ENCODE peak calls at places on chromosome 1, in nine cellular contexts. One of them, this sample, is unnamed.

GRCh38 chr1:208265127-208265469 is 20.9 kb upstream of the PLXNA2 start:
- DNase-seq in tibial artery: no peak
- DNase-seq in NCI-H1092 treated with DMSO at 0.1 percent for 48 hours: no peak
- DNase-seq in AG04450: no peak
- DNase-seq in cerebellar cortex: no peak
- DNase-seq in amygdala: no peak
- DNase-seq in left cardiac atrium: no peak
- DNase-seq in uterus: no peak
- DNase-seq in stimulated activated CD8-positive, alpha-beta memory T cell treated with anti-CD3 and anti-CD28 coated beads, Interleukin-2, amount 100 ng/mL, for 1 hour: no peak
- DNase-seq in this sample: no peak

GRCh38 chr1:24643362-24644346 is 552 bp downstream of the SRRM1 start:
- DNase-seq in cerebellar cortex: no peak
- DNase-seq in left cardiac atrium: no peak
- DNase-seq in uterus: peak; percentile 27
- DNase-seq in AG04450: no peak
- DNase-seq in NCI-H1092 treated with DMSO at 0.1 percent for 48 hours: peak; percentile 32
- DNase-seq in amygdala: no peak
- DNase-seq in tibial artery: no peak
- DNase-seq in stimulated activated CD8-positive, alpha-beta memory T cell treated with anti-CD3 and anti-CD28 coated beads, Interleukin-2, amount 100 ng/mL, for 1 hour: no peak
- DNase-seq in this sample: no peak

GRCh38 chr1:166083887-166084286 is 82.9 kb downstream of the FAM78B start:
- DNase-seq in stimulated activated CD8-positive, alpha-beta memory T cell treated with anti-CD3 and anti-CD28 coated beads, Interleukin-2, amount 100 ng/mL, for 1 hour: no peak
- DNase-seq in AG04450: no peak
- DNase-seq in left cardiac atrium: no peak
- DNase-seq in NCI-H1092 treated with DMSO at 0.1 percent for 48 hours: no peak
- DNase-seq in cerebellar cortex: no peak
- DNase-seq in uterus: no peak
- DNase-seq in amygdala: no peak
- DNase-seq in tibial artery: no peak
- DNase-seq in this sample: no peak

GRCh38 chr1:24902471-24902891 is 27.6 kb downstream of the RUNX3 start:
- DNase-seq in stimulated activated CD8-positive, alpha-beta memory T cell treated with anti-CD3 and anti-CD28 coated beads, Interleukin-2, amount 100 ng/mL, for 1 hour: no peak
- DNase-seq in uterus: no peak
- DNase-seq in cerebellar cortex: no peak
- DNase-seq in left cardiac atrium: no peak
- DNase-seq in amygdala: no peak
- DNase-seq in tibial artery: peak; percentile 50
- DNase-seq in AG04450: no peak
- DNase-seq in NCI-H1092 treated with DMSO at 0.1 percent for 48 hours: no peak
- DNase-seq in this sample: no peak

GRCh38 chr1:13828454-13829151 is 128.6 kb downstream of the PRDM2 start:
- DNase-seq in cerebellar cortex: peak; percentile 19
- DNase-seq in amygdala: no peak
- DNase-seq in tibial artery: peak; percentile 35
- DNase-seq in left cardiac atrium: no peak
- DNase-seq in uterus: no peak
- DNase-seq in NCI-H1092 treated with DMSO at 0.1 percent for 48 hours: peak; percentile 27
- DNase-seq in stimulated activated CD8-positive, alpha-beta memory T cell treated with anti-CD3 and anti-CD28 coated beads, Interleukin-2, amount 100 ng/mL, for 1 hour: no peak
- DNase-seq in AG04450: no peak
- DNase-seq in this sample: no peak

GRCh38 chr1:174032823-174033222 is 10.7 kb upstream of the RC3H1 start:
- DNase-seq in AG04450: no peak
- DNase-seq in uterus: no peak
- DNase-seq in amygdala: no peak
- DNase-seq in stimulated activated CD8-positive, alpha-beta memory T cell treated with anti-CD3 and anti-CD28 coated beads, Interleukin-2, amount 100 ng/mL, for 1 hour: no peak
- DNase-seq in tibial artery: no peak
- DNase-seq in cerebellar cortex: no peak
- DNase-seq in left cardiac atrium: no peak
- DNase-seq in NCI-H1092 treated with DMSO at 0.1 percent for 48 hours: no peak
- DNase-seq in this sample: no peak

GRCh38 chr1:160078392-160079195 is 2.7 kb upstream of the KCNJ9 start:
- DNase-seq in uterus: no peak
- DNase-seq in amygdala: peak; percentile 39
- DNase-seq in AG04450: no peak
- DNase-seq in cerebellar cortex: peak; percentile 35
- DNase-seq in NCI-H1092 treated with DMSO at 0.1 percent for 48 hours: peak; percentile 5
- DNase-seq in stimulated activated CD8-positive, alpha-beta memory T cell treated with anti-CD3 and anti-CD28 coated beads, Interleukin-2, amount 100 ng/mL, for 1 hour: no peak
- DNase-seq in tibial artery: no peak
- DNase-seq in left cardiac atrium: no peak
- DNase-seq in this sample: no peak

GRCh38 chr1:202274611-202275010 is 67.1 kb downstream of the UBE2T start:
- DNase-seq in AG04450: no peak
- DNase-seq in cerebellar cortex: peak; percentile 21
- DNase-seq in uterus: peak; percentile 9
- DNase-seq in NCI-H1092 treated with DMSO at 0.1 percent for 48 hours: no peak
- DNase-seq in amygdala: no peak
- DNase-seq in stimulated activated CD8-positive, alpha-beta memory T cell treated with anti-CD3 and anti-CD28 coated beads, Interleukin-2, amount 100 ng/mL, for 1 hour: peak; percentile 18
- DNase-seq in left cardiac atrium: no peak
- DNase-seq in tibial artery: peak; percentile 41
- DNase-seq in this sample: no peak

GRCh38 chr1:241063281-241063680 is 293.7 kb downstream of the RGS7 start:
- DNase-seq in stimulated activated CD8-positive, alpha-beta memory T cell treated with anti-CD3 and anti-CD28 coated beads, Interleukin-2, amount 100 ng/mL, for 1 hour: no peak
- DNase-seq in AG04450: no peak
- DNase-seq in uterus: no peak
- DNase-seq in left cardiac atrium: no peak
- DNase-seq in cerebellar cortex: peak; percentile 15
- DNase-seq in NCI-H1092 treated with DMSO at 0.1 percent for 48 hours: peak; percentile 67
- DNase-seq in amygdala: no peak
- DNase-seq in tibial artery: no peak
- DNase-seq in this sample: no peak

GRCh38 chr1:51661081-51661518 is 44.2 kb downstream of the OSBPL9 start:
- DNase-seq in cerebellar cortex: no peak
- DNase-seq in tibial artery: no peak
- DNase-seq in amygdala: no peak
- DNase-seq in left cardiac atrium: no peak
- DNase-seq in AG04450: peak; percentile 82
- DNase-seq in NCI-H1092 treated with DMSO at 0.1 percent for 48 hours: no peak
- DNase-seq in stimulated activated CD8-positive, alpha-beta memory T cell treated with anti-CD3 and anti-CD28 coated beads, Interleukin-2, amount 100 ng/mL, for 1 hour: no peak
- DNase-seq in uterus: no peak
- DNase-seq in this sample: no peak

GRCh38 chr1:229557214-229557850 is 1.2 kb downstream of the ABCB10 start:
- DNase-seq in cerebellar cortex: peak; percentile 16
- DNase-seq in NCI-H1092 treated with DMSO at 0.1 percent for 48 hours: no peak
- DNase-seq in left cardiac atrium: no peak
- DNase-seq in AG04450: no peak
- DNase-seq in uterus: no peak
- DNase-seq in tibial artery: no peak
- DNase-seq in amygdala: no peak
- DNase-seq in stimulated activated CD8-positive, alpha-beta memory T cell treated with anti-CD3 and anti-CD28 coated beads, Interleukin-2, amount 100 ng/mL, for 1 hour: no peak
- DNase-seq in this sample: no peak

GRCh38 chr1:203751051-203751450 is 13.9 kb upstream of the LAX1 start:
- DNase-seq in uterus: no peak
- DNase-seq in tibial artery: no peak
- DNase-seq in left cardiac atrium: no peak
- DNase-seq in amygdala: no peak
- DNase-seq in cerebellar cortex: no peak
- DNase-seq in AG04450: peak; percentile 48
- DNase-seq in NCI-H1092 treated with DMSO at 0.1 percent for 48 hours: no peak
- DNase-seq in stimulated activated CD8-positive, alpha-beta memory T cell treated with anti-CD3 and anti-CD28 coated beads, Interleukin-2, amount 100 ng/mL, for 1 hour: no peak
- DNase-seq in this sample: no peak

GRCh38 chr1:185991266-185991665 is 257.1 kb downstream of the HMCN1 start:
- DNase-seq in stimulated activated CD8-positive, alpha-beta memory T cell treated with anti-CD3 and anti-CD28 coated beads, Interleukin-2, amount 100 ng/mL, for 1 hour: no peak
- DNase-seq in uterus: no peak
- DNase-seq in AG04450: no peak
- DNase-seq in tibial artery: no peak
- DNase-seq in cerebellar cortex: no peak
- DNase-seq in left cardiac atrium: no peak
- DNase-seq in NCI-H1092 treated with DMSO at 0.1 percent for 48 hours: no peak
- DNase-seq in amygdala: no peak
- DNase-seq in this sample: no peak

GRCh38 chr1:159122005-159122621 is 45.5 kb upstream of the AIM2 start:
- DNase-seq in tibial artery: no peak
- DNase-seq in AG04450: no peak
- DNase-seq in stimulated activated CD8-positive, alpha-beta memory T cell treated with anti-CD3 and anti-CD28 coated beads, Interleukin-2, amount 100 ng/mL, for 1 hour: no peak
- DNase-seq in left cardiac atrium: no peak
- DNase-seq in cerebellar cortex: no peak
- DNase-seq in NCI-H1092 treated with DMSO at 0.1 percent for 48 hours: no peak
- DNase-seq in uterus: no peak
- DNase-seq in amygdala: no peak
- DNase-seq in this sample: no peak

GRCh38 chr1:181104042-181104789 is 15.7 kb downstream of the IER5 start:
- DNase-seq in amygdala: no peak
- DNase-seq in uterus: no peak
- DNase-seq in AG04450: no peak
- DNase-seq in NCI-H1092 treated with DMSO at 0.1 percent for 48 hours: no peak
- DNase-seq in left cardiac atrium: no peak
- DNase-seq in cerebellar cortex: no peak
- DNase-seq in stimulated activated CD8-positive, alpha-beta memory T cell treated with anti-CD3 and anti-CD28 coated beads, Interleukin-2, amount 100 ng/mL, for 1 hour: no peak
- DNase-seq in tibial artery: no peak
- DNase-seq in this sample: no peak